ENCODE peak calls at places on chromosomes 5 and 9, in six cellular contexts. Y is Caki2; A is AML-193; Q is omental fat pad; J is neural crest cell; X is stimulated activated CD4-positive, alpha-beta T cell treated with anti-CD3 and anti-CD28 coated beads, Interleukin-4, amount 100 ng/mL, for 24 hours. T is an unnamed sample.

GRCh38 chr5:136162001-136162400 is 29.4 kb downstream of the SMAD5 start:
- DNase-seq in A (no peak), X (no peak), Y (no peak), J (no peak), Q (no peak), T (no peak)

GRCh38 chr5:140391312-140391711 is 10.3 kb upstream of the ANKHD1 start:
- DNase-seq in Y (no peak), X (no peak), Q (no peak), J (no peak), A (peak), T (no peak)

GRCh38 chr5:150013931-150014330 is 13.4 kb downstream of the HMGXB3 start:
- DNase-seq in J (no peak), A (no peak), X (no peak), Y (no peak), Q (no peak), T (no peak)

GRCh38 chr9:68417762-68418161 is 61.4 kb downstream of the PGM5 start:
- DNase-seq in A (no peak), Q (no peak), J (no peak), X (no peak), Y (no peak), T (no peak)

GRCh38 chr5:149389552-149390495 is 10.7 kb upstream of the IL17B start:
- DNase-seq in X (no peak), Y (no peak), J (no peak), Q (no peak), A (no peak), T (no peak)

GRCh38 chr5:57950616-57951228 is 468.1 kb upstream of the ACTBL2 start:
- DNase-seq in Y (no peak), Q (no peak), X (no peak), A (no peak), J (no peak), T (no peak)

GRCh38 chr9:112717669-112718331 is at the start of gene INIP:
- DNase-seq in A (peak), X (peak), J (peak), Q (peak), Y (peak), T (peak)

GRCh38 chr5:126115230-126115629 is 308.0 kb upstream of the GRAMD2B start:
- DNase-seq in X (no peak), J (no peak), Q (no peak), Y (no peak), A (no peak), T (no peak)

GRCh38 chr9:2787065-2787464 is 56.8 kb downstream of the PUM3 start:
- DNase-seq in J (no peak), X (no peak), Y (no peak), Q (no peak), A (no peak), T (no peak)

GRCh38 chr5:179803651-179804598 is 2.7 kb downstream of the MGAT4B start:
- DNase-seq in Y (peak), Q (no peak), A (peak), X (peak), J (no peak), T (no peak)

GRCh38 chr5:157178961-157179360 is 1.7 kb upstream of the ITK start:
- DNase-seq in Y (no peak), Q (no peak), X (no peak), J (no peak), A (no peak), T (no peak)

GRCh38 chr5:168015506-168015905 is 275.9 kb upstream of the WWC1 start:
- DNase-seq in X (no peak), Q (no peak), A (no peak), Y (no peak), J (no peak), T (no peak)

GRCh38 chr9:124941689-124942561 is 1.0 kb upstream of the GOLGA1 start:
- DNase-seq in Q (no peak), J (peak), X (peak), A (peak), Y (no peak), T (peak)

GRCh38 chr9:108562176-108562575 is 293.6 kb downstream of the ACTL7B start:
- DNase-seq in A (no peak), J (no peak), X (no peak), Q (no peak), Y (no peak), T (no peak)

T was measured in breast epithelium.